ENCODE peak calls at places on chromosomes 4 and X, in nine cellular contexts. K is heart right ventricle; J is psoas muscle; Z is GM23338; X is thoracic aorta; Y is thyroid gland; V is HCT116; U is naive thymus-derived CD4-positive, alpha-beta T cell; B is CD8-positive, alpha-beta memory T cell. T is an unnamed sample.
A peak's percentile ranks its signal among the peaks of the same experiment; 100 is the strongest.

GRCh38 chr4:84530871-84531270 is 31.8 kb upstream of the NKX6-1 start:
- DNase-seq in K (no peak), B (no peak), Y (no peak), J (no peak), V (no peak), X (no peak), Z (no peak), U (no peak), T (no peak)

GRCh38 chrX:119482497-119483480 is 14.5 kb downstream of the SLC25A5 start:
- DNase-seq in Z (peak; percentile 67), V (no peak), B (peak; percentile 52), Y (peak; percentile 42), U (peak; percentile 43), K (peak; percentile 53), J (peak; percentile 76), X (no peak), T (no peak)

GRCh38 chrX:47489507-47490275 is 6.7 kb upstream of the ZNF41 start:
- DNase-seq in K (peak; percentile 39), B (no peak), V (no peak), Y (no peak), X (no peak), Z (no peak), U (no peak), J (peak; percentile 85), T (no peak)

GRCh38 chr4:7217453-7218310 is 25.3 kb downstream of the SORCS2 start:
- DNase-seq in X (no peak), V (no peak), K (no peak), Z (no peak), Y (peak; percentile 45), B (no peak), J (no peak), U (no peak), T (no peak)

GRCh38 chr4:106036848-106037247 is 141.6 kb downstream of the NPNT start:
- DNase-seq in J (no peak), U (no peak), B (no peak), Y (no peak), V (no peak), X (no peak), Z (no peak), K (no peak), T (no peak)

GRCh38 chr4:56434599-56435000 is 815 bp downstream of the PPAT start:
- DNase-seq in Y (no peak), X (no peak), J (no peak), K (no peak), Z (no peak), V (no peak), U (peak; percentile 2), B (no peak), T (no peak)

GRCh38 chr4:56050584-56050983 is 101.8 kb downstream of the CEP135 start:
- DNase-seq in Z (no peak), U (no peak), J (no peak), Y (no peak), V (no peak), K (no peak), B (no peak), X (no peak), T (no peak)

GRCh38 chr4:85929926-85930325 is 429.9 kb downstream of the MAPK10 start:
- DNase-seq in X (no peak), Z (peak; percentile 68), K (no peak), Y (peak; percentile 94), U (no peak), B (no peak), J (no peak), V (no peak), T (no peak)

GRCh38 chrX:121733514-121733913 is 686.1 kb downstream of the GLUD2 start:
- DNase-seq in V (no peak), B (no peak), K (no peak), J (no peak), U (no peak), X (no peak), Y (no peak), Z (no peak), T (no peak)

GRCh38 chr4:180923476-180923875 is 1319.7 kb upstream of the TENM3 start:
- DNase-seq in K (no peak), U (no peak), Y (no peak), Z (no peak), X (no peak), B (no peak), J (no peak), V (no peak), T (no peak)

GRCh38 chr4:629636-629915 is 4.2 kb downstream of the PDE6B start:
- DNase-seq in Z (no peak), U (no peak), V (no peak), Y (no peak), X (no peak), J (no peak), K (no peak), B (no peak), T (no peak)

GRCh38 chr4:168637872-168638756 is 141.3 kb downstream of the PALLD start:
- DNase-seq in V (no peak), J (no peak), Y (no peak), B (no peak), X (no peak), K (no peak), Z (no peak), U (no peak), T (no peak)

GRCh38 chrX:10103023-10103422 is 53.8 kb upstream of the CLCN4 start:
- DNase-seq in Z (no peak), Y (peak; percentile 51), V (no peak), U (no peak), X (no peak), B (no peak), J (no peak), K (no peak), T (no peak)

GRCh38 chrX:25028726-25029125 is 13.0 kb upstream of the ARX start:
- DNase-seq in K (no peak), V (no peak), B (no peak), X (no peak), Y (no peak), U (no peak), Z (no peak), J (no peak), T (no peak)

GRCh38 chr4:34182346-34182745 is 2062.0 kb downstream of the ARAP2 start:
- DNase-seq in V (no peak), Z (no peak), Y (no peak), X (no peak), J (no peak), K (no peak), U (no peak), B (no peak), T (no peak)

GRCh38 chr4:8540991-8541390 is 39.2 kb upstream of the GPR78 start:
- DNase-seq in U (no peak), J (no peak), V (no peak), B (no peak), X (no peak), K (no peak), Y (no peak), Z (no peak), T (no peak)

GRCh38 chr4:972651-973424 is 531 bp downstream of the DGKQ start:
- DNase-seq in Y (peak; percentile 50), J (no peak), B (peak; percentile 71), U (peak; percentile 48), V (no peak), X (no peak), K (no peak), Z (peak; percentile 65), T (no peak)

GRCh38 chr4:48654015-48654664 is 125.9 kb downstream of the FRYL start:
- DNase-seq in Z (no peak), K (no peak), X (no peak), U (no peak), Y (no peak), B (no peak), V (no peak), J (no peak), T (no peak)

GRCh38 chr4:28444886-28445496 is 1584.3 kb downstream of the STIM2 start:
- DNase-seq in J (no peak), B (no peak), V (no peak), U (no peak), X (no peak), K (no peak), Z (no peak), Y (no peak), T (no peak)

DNA sequence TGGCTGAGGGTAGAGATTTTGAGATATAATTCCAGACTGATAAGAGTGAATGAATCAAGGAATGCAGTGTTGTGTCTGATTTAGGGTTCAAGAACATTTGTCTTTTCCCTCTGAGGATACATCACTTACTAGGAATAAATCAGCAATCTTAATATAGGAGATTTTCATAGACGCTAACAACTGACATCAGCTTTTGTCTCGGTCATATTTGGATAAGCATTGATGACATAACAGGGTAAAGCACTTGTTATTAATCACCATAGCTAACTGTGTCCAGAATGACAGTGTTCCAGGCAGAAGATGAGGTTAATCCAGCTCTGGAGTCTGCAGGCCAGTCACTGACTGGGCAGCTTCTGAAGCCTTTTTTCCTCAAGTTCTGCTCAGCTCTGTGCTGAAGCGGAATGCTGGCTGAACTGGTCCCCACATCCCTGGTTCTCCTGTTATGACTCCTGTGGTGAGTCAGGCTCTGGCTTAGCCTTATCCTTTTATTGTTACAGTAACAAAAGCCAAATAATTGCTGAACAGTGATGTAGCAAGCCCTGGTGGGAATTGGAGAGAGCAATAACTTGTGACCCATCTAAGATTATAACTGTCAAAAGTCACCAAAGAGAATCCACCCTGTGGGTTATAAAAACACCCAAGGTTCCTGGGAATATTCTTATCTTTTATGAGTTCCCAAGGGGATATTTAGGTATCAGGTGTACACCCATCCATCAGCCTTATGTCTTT is 41.8 kb downstream of the FNIP2 start:
- DNase-seq in Z (no peak), K (peak; percentile 77), V (peak; percentile 8), J (peak; percentile 74), Y (peak; percentile 53), U (no peak), B (no peak), X (peak; percentile 75), T (no peak)
- H3K4me3 ChIP-seq in Z (no peak overlapping the region), K (peak overlapping the region; percentile 32), V (no peak overlapping the region), J (peak overlapping the region; percentile 17), Y (no peak overlapping the region), U (no peak overlapping the region), B (no peak overlapping the region), X (peak overlapping the region; percentile 39), T (no peak overlapping the region)

GRCh38 chr4:138671606-138672084 is 343.9 kb upstream of the NOCT start:
- DNase-seq in X (no peak), K (no peak), J (no peak), Y (no peak), Z (no peak), U (no peak), B (no peak), V (no peak), T (no peak)
- H3K4me1 ChIP-seq in X (peaks cover 4% of the 10 kb centered on the region), K (peaks cover 14% of the 10 kb centered on the region), J (no peaks in the 10 kb centered on the region), Y (no peaks in the 10 kb centered on the region), Z (peaks cover 12% of the 10 kb centered on the region), U (no peaks in the 10 kb centered on the region), B (no peaks in the 10 kb centered on the region), V (no peaks in the 10 kb centered on the region), T (peaks cover 3% of the 10 kb centered on the region)

DNA sequence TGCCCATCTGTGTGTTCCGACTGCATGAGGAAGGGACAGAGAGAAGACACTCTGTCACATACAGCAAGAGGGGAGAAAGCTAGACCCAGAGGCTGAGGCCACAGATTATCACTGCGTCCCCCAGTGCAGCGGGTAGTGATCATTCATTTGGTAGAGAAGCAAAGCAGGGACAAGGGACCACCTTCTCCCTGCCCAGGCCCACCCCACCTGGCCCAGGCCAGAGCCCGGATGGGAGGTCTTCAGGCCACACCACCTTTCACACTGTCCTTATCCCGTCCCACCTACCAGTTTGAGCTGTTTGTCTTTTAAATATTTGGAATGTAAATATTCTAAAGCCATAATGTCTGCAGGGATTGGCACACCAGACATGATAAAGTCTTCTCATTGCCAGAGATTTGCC is 10.6 kb downstream of the TNIP2 start:
- DNase-seq in X (no peak), B (no peak), Y (no peak), V (no peak), U (no peak), Z (no peak), K (no peak), J (no peak), T (no peak)
- H3K27ac ChIP-seq in X (peak overlapping the region; percentile 43), B (peak overlapping the region; percentile 81), Y (no peak overlapping the region), V (no peak overlapping the region), U (peak overlapping the region; percentile 53), Z (no peak overlapping the region), K (no peak overlapping the region), J (peak overlapping the region; percentile 72), T (no peak overlapping the region)

GRCh38 chrX:12210196-12210815 is 72.0 kb downstream of the FRMPD4 start:
- DNase-seq in U (no peak), X (no peak), B (no peak), J (no peak), Y (no peak), V (no peak), K (peak; percentile 5), Z (no peak), T (no peak)
- H3K4me3 ChIP-seq in U (no peak overlapping the region), X (no peak overlapping the region), B (no peak overlapping the region), J (no peak overlapping the region), Y (no peak overlapping the region), V (no peak overlapping the region), K (no peak overlapping the region), Z (no peak overlapping the region), T (no peak overlapping the region)